ENCODE peak calls at places on chromosomes 7 and 10, in ten cellular contexts. K, B, T, Q, A, C, G, X, E and Z are unnamed samples.

GRCh38 chr7:2405601-2406345 is 2.4 kb downstream of the CHST12 start:
- DNase-seq in K (peak), B (no peak), T (no peak), Q (no peak), A (no peak), C (no peak), G (peak), X (no peak), E (no peak), Z (peak)

GRCh38 chr7:9978111-9979064 is 995.3 kb upstream of the PHF14 start:
- DNase-seq in K (no peak), B (no peak), T (no peak), Q (no peak), A (no peak), C (no peak), G (no peak), X (no peak), E (no peak), Z (no peak)

GRCh38 chr7:139297795-139298194 is 43.3 kb upstream of the FMC1 start:
- DNase-seq in K (no peak), B (no peak), T (peak), Q (no peak), A (no peak), C (no peak), G (no peak), X (no peak), E (no peak), Z (no peak)

GRCh38 chr7:25862993-25863726 is 288.8 kb upstream of the NFE2L3 start:
- DNase-seq in K (no peak), B (no peak), T (no peak), Q (no peak), A (no peak), C (no peak), G (no peak), X (no peak), E (no peak), Z (no peak)

GRCh38 chr10:90621577-90621976 is 236.3 kb downstream of the HTR7 start:
- DNase-seq in K (no peak), B (no peak), T (peak), Q (peak), A (no peak), C (no peak), G (no peak), X (no peak), E (no peak), Z (no peak)

GRCh38 chr7:117479480-117480224 is at the start of gene CFTR:
- DNase-seq in K (no peak), B (peak), T (peak), Q (no peak), A (peak), C (no peak), G (no peak), X (peak), E (no peak), Z (no peak)

GRCh38 chr7:137681657-137682562 is 164.9 kb downstream of the DGKI start:
- DNase-seq in K (no peak), B (no peak), T (no peak), Q (peak), A (no peak), C (no peak), G (no peak), X (no peak), E (no peak), Z (no peak)

GRCh38 chr10:2731940-2732339 is 335.4 kb upstream of the PFKP start:
- DNase-seq in K (no peak), B (no peak), T (no peak), Q (no peak), A (no peak), C (no peak), G (no peak), X (no peak), E (no peak), Z (no peak)

GRCh38 chr7:28083159-28083997 is 97.2 kb downstream of the JAZF1 start:
- DNase-seq in K (no peak), B (no peak), T (peak), Q (peak), A (no peak), C (peak), G (no peak), X (no peak), E (peak), Z (no peak)

GRCh38 chr7:69780377-69780776 is 182.1 kb downstream of the AUTS2 start:
- DNase-seq in K (no peak), B (no peak), T (no peak), Q (no peak), A (no peak), C (no peak), G (no peak), X (no peak), E (peak), Z (no peak)

GRCh38 chr7:134339475-134339874 is 22.7 kb upstream of the SLC35B4 start:
- DNase-seq in K (no peak), B (no peak), T (no peak), Q (no peak), A (no peak), C (no peak), G (no peak), X (no peak), E (no peak), Z (no peak)

GRCh38 chr7:2621948-2622640 is 9.7 kb upstream of the TTYH3 start:
- DNase-seq in K (no peak), B (no peak), T (peak), Q (no peak), A (peak), C (no peak), G (no peak), X (no peak), E (no peak), Z (no peak)

GRCh38 chr7:30906014-30906413 is 5.6 kb upstream of the AQP1 start:
- DNase-seq in K (no peak), B (no peak), T (no peak), Q (no peak), A (no peak), C (no peak), G (no peak), X (no peak), E (peak), Z (no peak)

GRCh38 chr7:134720091-134720935 is 59.1 kb upstream of the CALD1 start:
- DNase-seq in K (no peak), B (no peak), T (no peak), Q (no peak), A (no peak), C (no peak), G (no peak), X (no peak), E (no peak), Z (no peak)

GRCh38 chr7:47361746-47362215 is 220.1 kb downstream of the TNS3 start:
- DNase-seq in K (peak), B (peak), T (no peak), Q (peak), A (no peak), C (no peak), G (no peak), X (no peak), E (peak), Z (no peak)

GRCh38 chr7:7923818-7924217 is 44.8 kb upstream of the GLCCI1 start:
- DNase-seq in K (no peak), B (no peak), T (no peak), Q (no peak), A (no peak), C (no peak), G (no peak), X (no peak), E (no peak), Z (no peak)

GRCh38 chr10:21398549-21399345 is 126.7 kb downstream of the SKIDA1 start:
- DNase-seq in K (no peak), B (no peak), T (no peak), Q (peak), A (no peak), C (no peak), G (no peak), X (no peak), E (peak), Z (no peak)

GRCh38 chr7:151818674-151819519 is 58.0 kb downstream of the PRKAG2 start:
- DNase-seq in K (no peak), B (no peak), T (peak), Q (no peak), A (peak), C (no peak), G (no peak), X (peak), E (peak), Z (no peak)

GRCh38 chr7:106794276-106795136 is 70.6 kb upstream of the PIK3CG start:
- DNase-seq in K (no peak), B (no peak), T (no peak), Q (no peak), A (no peak), C (no peak), G (no peak), X (no peak), E (no peak), Z (no peak)

GRCh38 chr7:66697451-66698438 is 42.8 kb upstream of the RABGEF1 start:
- DNase-seq in K (no peak), B (peak), T (no peak), Q (peak), A (no peak), C (no peak), G (no peak), X (peak), E (no peak), Z (no peak)

GRCh38 chr10:132489053-132489703 is 48.4 kb upstream of the INPP5A start:
- DNase-seq in K (no peak), B (peak), T (no peak), Q (no peak), A (peak), C (no peak), G (no peak), X (peak), E (no peak), Z (no peak)

GRCh38 chr10:91206427-91206826 is 14.0 kb upstream of the PCGF5 start:
- DNase-seq in K (no peak), B (no peak), T (no peak), Q (no peak), A (no peak), C (no peak), G (no peak), X (no peak), E (no peak), Z (no peak)

GRCh38 chr10:98299341-98299740 is 31.3 kb upstream of the LOXL4 start:
- DNase-seq in K (no peak), B (no peak), T (peak), Q (no peak), A (no peak), C (no peak), G (no peak), X (no peak), E (no peak), Z (no peak)

GRCh38 chr7:75642810-75643486 is 95.8 kb downstream of the HIP1 start:
- DNase-seq in K (peak), B (no peak), T (peak), Q (peak), A (no peak), C (no peak), G (peak), X (no peak), E (peak), Z (peak)

GRCh38 chr10:114084225-114084624 is 40.6 kb downstream of the ADRB1 start:
- DNase-seq in K (no peak), B (no peak), T (no peak), Q (no peak), A (no peak), C (no peak), G (no peak), X (no peak), E (no peak), Z (no peak)

GRCh38 chr10:2584385-2584784 is 483.0 kb upstream of the PFKP start:
- DNase-seq in K (no peak), B (no peak), T (no peak), Q (no peak), A (no peak), C (no peak), G (no peak), X (no peak), E (no peak), Z (no peak)

GRCh38 chr10:28862218-28862617 is 184.9 kb downstream of the BAMBI start:
- DNase-seq in K (no peak), B (no peak), T (no peak), Q (no peak), A (no peak), C (no peak), G (no peak), X (no peak), E (no peak), Z (no peak)

GRCh38 chr10:28878236-28878970 is 201.1 kb downstream of the BAMBI start:
- DNase-seq in K (no peak), B (no peak), T (no peak), Q (no peak), A (no peak), C (no peak), G (no peak), X (no peak), E (no peak), Z (no peak)

GRCh38 chr10:71801357-71801756 is 28.0 kb upstream of the VSIR start:
- DNase-seq in K (peak), B (no peak), T (no peak), Q (no peak), A (peak), C (no peak), G (no peak), X (no peak), E (no peak), Z (peak)

GRCh38 chr7:148830897-148831692 is 53.0 kb downstream of the EZH2 start:
- DNase-seq in K (no peak), B (no peak), T (no peak), Q (no peak), A (no peak), C (no peak), G (no peak), X (no peak), E (no peak), Z (no peak)

GRCh38 chr7:36961691-36962090 is 237.4 kb upstream of the AOAH start:
- DNase-seq in K (no peak), B (no peak), T (no peak), Q (no peak), A (no peak), C (no peak), G (no peak), X (no peak), E (no peak), Z (no peak)

GRCh38 chr10:105063796-105064195 is 422.7 kb downstream of the SORCS3 start:
- DNase-seq in K (no peak), B (no peak), T (peak), Q (peak), A (no peak), C (no peak), G (no peak), X (no peak), E (no peak), Z (peak)

GRCh38 chr7:159032753-159033472 is 111.8 kb downstream of the VIPR2 start:
- DNase-seq in K (no peak), B (no peak), T (no peak), Q (no peak), A (no peak), C (no peak), G (no peak), X (no peak), E (no peak), Z (no peak)

GRCh38 chr10:30435068-30435422 is 1.1 kb downstream of the MAP3K8 start:
- DNase-seq in K (no peak), B (no peak), T (peak), Q (no peak), A (no peak), C (no peak), G (no peak), X (no peak), E (no peak), Z (no peak)

GRCh38 chr7:96701258-96701657 is 8.4 kb downstream of the SEM1 start:
- DNase-seq in K (no peak), B (no peak), T (no peak), Q (no peak), A (no peak), C (no peak), G (no peak), X (no peak), E (no peak), Z (no peak)

GRCh38 chr10:35843524-35844171 is 201.6 kb upstream of the FZD8 start:
- DNase-seq in K (no peak), B (no peak), T (no peak), Q (no peak), A (no peak), C (no peak), G (no peak), X (peak), E (no peak), Z (no peak)
- TF ChIP-seq CTCF in K (no peak), B (no peak), T (no peak), Q (no peak), A (no peak), C (no peak), G (no peak), X (no peak), E (no peak), Z (no peak)

GRCh38 chr10:373015-373414 is 237.8 kb downstream of the ZMYND11 start:
- DNase-seq in K (no peak), B (no peak), T (peak), Q (no peak), A (no peak), C (no peak), G (no peak), X (no peak), E (no peak), Z (no peak)
- H3K4me3 ChIP-seq in K (no peak), B (no peak), T (no peak), Q (no peak), A (peak), C (no peak), G (no peak), X (no peak), E (no peak), Z (no peak)

GRCh38 chr10:69645751-69646687 is 16.0 kb downstream of the FAM241B start:
- DNase-seq in K (no peak), B (peak), T (no peak), Q (no peak), A (peak), C (no peak), G (no peak), X (peak), E (no peak), Z (no peak)

GRCh38 chr10:69648461-69648860 is 18.4 kb downstream of the FAM241B start:
- DNase-seq in K (no peak), B (peak), T (no peak), Q (no peak), A (peak), C (no peak), G (no peak), X (peak), E (no peak), Z (no peak)

GRCh38 chr10:69646688-69647060 is 16.6 kb downstream of the FAM241B start:
- DNase-seq in K (no peak), B (no peak), T (no peak), Q (no peak), A (no peak), C (no peak), G (no peak), X (no peak), E (no peak), Z (no peak)

GRCh38 chr10:69647819-69648218 is 17.8 kb downstream of the FAM241B start:
- DNase-seq in K (no peak), B (peak), T (no peak), Q (no peak), A (peak), C (no peak), G (no peak), X (peak), E (no peak), Z (no peak)

DNA sequence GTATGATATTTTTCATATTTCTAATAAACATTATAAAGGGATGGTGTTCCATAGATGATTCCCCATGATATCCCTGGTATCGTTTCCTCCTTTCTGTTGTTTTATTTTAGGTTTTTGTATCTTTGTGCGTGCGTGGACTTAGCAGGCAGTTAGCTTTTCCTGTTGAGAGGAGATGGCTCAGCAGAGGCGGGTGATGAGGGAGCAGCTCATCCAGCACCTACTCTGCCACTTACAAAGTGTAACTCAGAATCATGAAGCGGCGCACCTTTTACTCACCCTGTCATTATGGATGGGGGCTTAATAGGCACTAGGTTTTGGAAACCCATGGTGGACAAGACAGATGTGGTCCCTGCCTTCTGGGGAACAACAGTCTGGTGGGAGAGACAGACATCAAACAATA is 17.1 kb downstream of the FAM241B start:
- DNase-seq in K (no peak), B (peak), T (no peak), Q (no peak), A (peak), C (no peak), G (no peak), X (no peak), E (no peak), Z (no peak)
- TF ChIP-seq CTCF in K (no peak), B (no peak), T (no peak), Q (no peak), A (no peak), C (no peak), G (no peak), X (no peak), E (no peak), Z (no peak)

GRCh38 chr10:82308641-82309040 is 433.6 kb downstream of the NRG3 start:
- DNase-seq in K (no peak), B (no peak), T (no peak), Q (no peak), A (no peak), C (no peak), G (no peak), X (no peak), E (no peak), Z (no peak)
- H3K4me3 ChIP-seq in K (no peak), B (no peak), T (no peak), Q (no peak), A (no peak), C (no peak), G (no peak), X (no peak), E (no peak), Z (no peak)

GRCh38 chr7:1123721-1124120 is 35.8 kb downstream of the GPER1 start:
- DNase-seq in K (no peak), B (peak), T (peak), Q (no peak), A (peak), C (peak), G (no peak), X (peak), E (no peak), Z (no peak)
- TF ChIP-seq CTCF in K (no peak), B (peak), T (peak), Q (no peak), A (peak), C (peak), G (no peak), X (peak), E (no peak), Z (no peak)